ENCODE peak calls at places on chromosomes 7 and 10, in five cellular contexts. R is left ventricle myocardium inferior, D is cardiac fibroblast, M is BJ, Z is uterus. J is an unnamed sample.

GRCh38 chr10:6461961-6462360 is 118.1 kb downstream of the PRKCQ start:
- DNase-seq in R (no peak), D (no peak), M (no peak), Z (no peak), J (no peak)

GRCh38 chr7:7257899-7258692 is 75.8 kb downstream of the C1GALT1 start:
- DNase-seq in R (no peak), D (no peak), M (no peak), Z (no peak), J (no peak)

GRCh38 chr7:3937564-3937963 is 636.5 kb downstream of the SDK1 start:
- DNase-seq in R (no peak), D (no peak), M (no peak), Z (no peak), J (no peak)

GRCh38 chr7:7433736-7434260 is 101.9 kb downstream of the COL28A1 start:
- DNase-seq in R (no peak), D (no peak), M (peak), Z (no peak), J (peak)

GRCh38 chr10:25966846-25967245 is 32.8 kb downstream of the MYO3A start:
- DNase-seq in R (no peak), D (no peak), M (no peak), Z (no peak), J (no peak)

GRCh38 chr10:75294031-75294437 is 58.3 kb upstream of the COMTD1 start:
- DNase-seq in R (no peak), D (no peak), M (no peak), Z (peak), J (peak)

GRCh38 chr7:15828881-15829280 is 142.4 kb upstream of the MEOX2 start:
- DNase-seq in R (no peak), D (no peak), M (no peak), Z (no peak), J (no peak)

GRCh38 chr7:157003445-157004049 is 6.9 kb downstream of the MNX1 start:
- DNase-seq in R (no peak), D (no peak), M (no peak), Z (no peak), J (peak)

GRCh38 chr7:27196287-27196739 is 3.6 kb downstream of the HOXA13 start:
- DNase-seq in R (peak), D (peak), M (no peak), Z (peak), J (no peak)

GRCh38 chr7:27174077-27175004 is at the start of gene HOXA10:
- DNase-seq in R (peak), D (no peak), M (peak), Z (peak), J (no peak)

GRCh38 chr7:2668401-2668800 is 19.6 kb upstream of the AMZ1 start:
- DNase-seq in R (no peak), D (peak), M (no peak), Z (no peak), J (peak)

GRCh38 chr7:143321734-143322133 is 5.8 kb downstream of the CLCN1 start:
- DNase-seq in R (no peak), D (no peak), M (no peak), Z (no peak), J (no peak)

GRCh38 chr7:112930787-112931186 is 140.6 kb upstream of the TMEM168 start:
- DNase-seq in R (no peak), D (peak), M (peak), Z (no peak), J (peak)

GRCh38 chr7:80937336-80937735 is 18.5 kb upstream of the SEMA3C start:
- DNase-seq in R (no peak), D (no peak), M (no peak), Z (no peak), J (no peak)

GRCh38 chr10:76523215-76523614 is 1091.8 kb downstream of the LRMDA start:
- DNase-seq in R (peak), D (peak), M (no peak), Z (peak), J (peak)

GRCh38 chr10:114306116-114306973 is 67.3 kb downstream of the VWA2 start:
- DNase-seq in R (no peak), D (peak), M (peak), Z (no peak), J (peak)

GRCh38 chr7:33901847-33902246 is 3.5 kb upstream of the BMPER start:
- DNase-seq in R (no peak), D (no peak), M (no peak), Z (no peak), J (no peak)

GRCh38 chr7:80622531-80622930 is 15.9 kb upstream of the CD36 start:
- DNase-seq in R (no peak), D (peak), M (peak), Z (no peak), J (peak)

GRCh38 chr10:82150123-82150900 is 275.3 kb downstream of the NRG3 start:
- DNase-seq in R (no peak), D (peak), M (no peak), Z (no peak), J (peak)

GRCh38 chr10:15222511-15222910 is 54.0 kb upstream of the NMT2 start:
- DNase-seq in R (no peak), D (peak), M (no peak), Z (no peak), J (no peak)

DNA sequence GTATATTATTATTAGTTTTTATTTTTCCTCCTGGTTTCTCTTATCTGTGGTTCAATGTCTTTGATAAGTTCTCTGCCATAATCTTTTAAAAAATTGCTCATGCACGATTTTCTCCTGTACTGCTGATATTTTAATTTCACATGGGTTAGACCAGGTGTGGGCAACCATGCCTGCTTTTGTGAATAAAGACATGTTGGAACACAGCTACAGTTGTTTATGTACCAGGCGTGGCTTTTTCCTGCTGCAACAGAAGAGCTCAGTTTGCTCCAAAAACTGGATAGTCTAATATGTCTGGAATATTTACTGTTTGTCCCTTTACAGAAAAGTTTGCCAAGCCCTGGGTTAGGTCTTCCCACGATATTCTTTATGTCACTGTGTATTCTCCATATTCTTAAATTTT is 105.2 kb downstream of the VWC2 start:
- DNase-seq in R (no peak), D (no peak), M (no peak), Z (no peak), J (no peak)
- H3K4me3 ChIP-seq in R (no peak), D (no peak), M (no peak), Z (no peak), J (no peak)

DNA sequence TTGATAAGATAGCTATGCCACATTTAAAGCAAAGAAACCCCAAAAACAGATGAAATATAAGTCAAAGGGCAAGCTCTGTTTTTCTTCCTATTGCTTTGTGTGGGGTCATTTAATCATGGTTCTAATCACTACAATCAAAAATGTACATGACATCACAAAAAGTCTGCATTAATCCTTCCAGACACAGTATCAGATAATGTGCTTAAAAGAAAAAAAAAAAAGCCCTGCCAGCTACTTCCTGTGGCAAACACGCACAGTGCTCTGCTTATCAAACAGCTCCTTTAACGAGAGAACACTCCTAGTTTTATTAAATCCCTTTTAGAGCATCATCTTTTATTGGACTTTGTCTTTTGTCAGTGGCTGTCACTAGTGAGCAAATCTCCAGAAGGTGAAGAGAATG is 1005.8 kb downstream of the GATA3 start:
- DNase-seq in R (no peak), D (no peak), M (no peak), Z (no peak), J (no peak)
- H3K4me3 ChIP-seq in R (no peak), D (no peak), M (no peak), Z (no peak), J (no peak)

GRCh38 chr10:99975942-99976809 is 33.6 kb downstream of the DNMBP start:
- DNase-seq in R (no peak), D (peak), M (no peak), Z (no peak), J (peak)

GRCh38 chr10:99977916-99978315 is 31.8 kb downstream of the DNMBP start:
- DNase-seq in R (no peak), D (no peak), M (no peak), Z (no peak), J (no peak)

GRCh38 chr10:99975106-99975829 is 34.5 kb downstream of the DNMBP start:
- DNase-seq in R (no peak), D (no peak), M (no peak), Z (no peak), J (no peak)

GRCh38 chr10:99979066-99979685 is 30.6 kb downstream of the DNMBP start:
- DNase-seq in R (no peak), D (no peak), M (no peak), Z (no peak), J (no peak)

DNA sequence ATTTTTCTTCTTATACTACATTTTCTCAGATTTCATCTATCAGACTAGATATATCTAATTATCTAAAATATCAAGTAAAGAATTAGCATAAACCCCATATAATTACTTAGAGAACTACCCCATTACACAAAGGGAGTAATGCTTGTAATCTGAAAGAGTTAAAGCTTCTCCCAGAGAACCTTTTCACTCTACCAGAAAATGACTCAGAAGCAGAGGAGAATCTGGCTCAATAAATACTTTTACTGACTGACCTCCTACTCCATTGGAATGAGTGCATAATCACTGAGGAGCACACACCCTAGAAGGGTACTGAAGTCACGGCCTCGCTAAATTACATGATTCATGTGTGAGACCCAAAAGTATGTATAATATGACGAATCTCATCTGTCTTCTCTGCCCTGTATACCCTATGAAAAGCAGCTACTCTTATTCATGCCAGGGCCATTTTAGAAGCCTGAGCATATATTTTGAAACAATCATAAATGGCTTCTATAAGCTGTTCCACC is 32.8 kb downstream of the DNMBP start:
- DNase-seq in R (no peak), D (peak), M (peak), Z (no peak), J (peak)
- H3K4me3 ChIP-seq in R (peak), D (peak), M (no peak), Z (no peak), J (peak)

GRCh38 chr10:60186315-60187071 is 203.2 kb downstream of the ANK3 start:
- DNase-seq in R (peak), D (peak), M (no peak), Z (no peak), J (peak)
- H3K4me3 ChIP-seq in R (peak), D (no peak), M (no peak), Z (no peak), J (no peak)

GRCh38 chr10:133201948-133202725 is 27.9 kb upstream of the UTF1 start:
- DNase-seq in R (no peak), D (no peak), M (no peak), Z (no peak), J (no peak)

GRCh38 chr10:133204226-133205015 is 25.6 kb upstream of the UTF1 start:
- DNase-seq in R (no peak), D (no peak), M (no peak), Z (no peak), J (no peak)

GRCh38 chr10:133203652-133204195 is 26.3 kb upstream of the UTF1 start:
- DNase-seq in R (no peak), D (no peak), M (no peak), Z (no peak), J (no peak)

GRCh38 chr10:133201151-133201947 is 28.7 kb upstream of the UTF1 start:
- DNase-seq in R (no peak), D (no peak), M (no peak), Z (no peak), J (no peak)

DNA sequence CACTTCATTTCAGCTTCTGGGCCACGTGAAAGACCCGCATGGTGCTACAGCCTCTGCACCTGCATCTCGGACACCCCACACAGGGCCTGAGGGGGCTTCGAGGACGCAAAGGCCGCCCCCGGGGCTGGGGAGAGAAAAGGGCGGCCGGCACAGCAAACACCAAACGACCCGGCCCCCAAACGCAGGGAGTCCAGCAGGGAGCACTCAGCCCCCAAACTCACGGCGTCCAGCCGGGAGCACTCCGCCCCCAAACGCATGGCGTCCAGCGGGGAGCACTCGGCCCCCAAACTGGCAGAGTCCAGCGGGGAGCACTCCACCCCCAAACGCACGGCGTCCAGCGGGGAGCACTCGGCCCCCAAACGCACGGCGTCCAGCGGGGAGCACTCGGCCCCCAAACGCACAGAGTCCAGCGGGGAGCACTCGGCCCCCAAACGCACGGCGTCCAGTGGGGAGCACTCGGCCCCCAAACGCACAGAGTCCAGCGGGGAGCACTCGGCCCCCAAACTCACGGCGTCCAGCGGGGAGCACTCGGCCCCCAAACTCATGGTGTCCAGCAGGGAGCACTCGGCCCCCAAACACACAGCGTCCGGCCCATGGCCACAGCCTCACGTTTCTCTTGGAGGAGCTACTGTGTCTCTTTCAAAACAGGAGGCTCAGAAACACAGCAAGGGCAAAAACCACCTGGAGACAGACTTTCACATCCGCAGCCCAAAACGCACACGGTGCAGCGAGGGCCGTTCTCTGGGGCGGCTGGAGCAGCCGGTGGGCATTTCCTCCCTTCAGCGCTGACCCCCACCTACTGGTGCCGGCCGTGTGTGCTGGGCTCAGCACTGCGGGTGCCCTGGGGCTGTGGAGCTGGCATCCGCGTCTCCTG is 27.0 kb upstream of the UTF1 start:
- DNase-seq in R (no peak), D (no peak), M (no peak), Z (no peak), J (no peak)
- H3K4me3 ChIP-seq in R (no peak), D (no peak), M (no peak), Z (no peak), J (no peak)

DNA sequence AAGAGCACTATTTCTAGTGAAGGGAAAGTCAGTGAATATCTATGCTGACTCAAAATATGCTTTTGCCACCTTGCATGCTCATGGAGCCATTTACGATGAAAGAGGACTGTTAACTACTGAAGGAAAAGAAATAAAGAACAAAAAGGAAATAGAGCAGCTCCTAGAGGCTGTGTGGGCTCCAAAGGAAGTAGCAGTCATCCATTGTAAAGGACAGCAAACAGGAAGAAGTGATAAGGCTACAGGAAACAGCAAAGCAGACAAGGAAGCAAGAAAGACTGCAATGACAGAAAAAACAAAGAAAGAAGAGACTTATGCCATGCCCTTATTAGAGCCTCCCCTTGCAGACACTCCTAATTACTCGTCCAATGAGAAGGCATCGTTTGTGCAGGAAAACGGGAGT is 12.0 kb upstream of the ZNF33B start:
- DNase-seq in R (no peak), D (no peak), M (no peak), Z (no peak), J (no peak)
- H3K4me3 ChIP-seq in R (no peak), D (no peak), M (no peak), Z (no peak), J (no peak)

GRCh38 chr10:116324951-116325635 is 845 bp downstream of the CCDC172 start:
- DNase-seq in R (no peak), D (no peak), M (no peak), Z (no peak), J (no peak)
- H3K4me3 ChIP-seq in R (no peak), D (no peak), M (no peak), Z (no peak), J (no peak)

GRCh38 chr10:13880760-13881159 is 294.0 kb downstream of the PRPF18 start:
- DNase-seq in R (no peak), D (no peak), M (no peak), Z (no peak), J (no peak)

GRCh38 chr10:13883843-13884444 is 297.2 kb downstream of the PRPF18 start:
- DNase-seq in R (no peak), D (no peak), M (no peak), Z (no peak), J (peak)

GRCh38 chr10:13877154-13877909 is 290.6 kb downstream of the PRPF18 start:
- DNase-seq in R (peak), D (peak), M (no peak), Z (peak), J (peak)

GRCh38 chr10:13885238-13885990 is 298.6 kb downstream of the PRPF18 start:
- DNase-seq in R (no peak), D (no peak), M (no peak), Z (no peak), J (no peak)

DNA sequence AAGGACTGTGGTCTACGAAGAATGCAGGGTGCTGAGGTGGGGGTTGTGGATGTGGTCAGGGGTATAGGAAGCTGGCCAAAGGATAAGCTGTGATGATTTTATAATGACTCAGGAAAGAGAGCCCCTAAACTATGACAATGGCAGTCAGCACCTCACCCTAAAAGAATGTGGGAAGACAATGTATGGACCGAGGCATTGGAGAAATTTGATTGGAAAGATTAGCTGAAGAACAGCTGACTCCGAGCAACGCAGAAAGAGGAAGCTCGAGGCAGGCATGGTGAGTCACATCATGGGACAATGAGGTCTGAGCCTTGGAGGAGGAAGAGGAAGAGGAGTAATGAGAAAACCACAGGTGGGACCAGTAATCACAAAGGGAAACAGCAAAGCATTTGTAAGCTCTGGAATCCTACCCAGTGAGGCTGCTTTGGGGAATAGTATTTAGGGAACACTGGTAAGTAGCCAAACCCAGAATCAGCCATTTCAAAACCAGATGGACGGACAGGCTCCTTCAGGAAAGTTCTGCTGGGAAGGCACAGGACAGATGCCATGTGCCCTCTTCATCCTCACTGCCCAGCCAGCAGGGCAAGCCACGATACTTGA is 295.4 kb downstream of the PRPF18 start:
- DNase-seq in R (no peak), D (peak), M (peak), Z (no peak), J (peak)
- H3K4me3 ChIP-seq in R (peak), D (no peak), M (no peak), Z (no peak), J (no peak)

GRCh38 chr10:121595321-121595805 is 2.9 kb downstream of the FGFR2 start:
- DNase-seq in R (no peak), D (no peak), M (no peak), Z (no peak), J (no peak)
- H3K4me3 ChIP-seq in R (no peak), D (no peak), M (no peak), Z (peak), J (no peak)